ENCODE peak calls at places on chromosomes 4 and X, in five cellular contexts. J is mesothelial cell of epicardium, R is lower leg skin, Y is tibial artery, H is left ventricle myocardium inferior. Q is an unnamed sample.

GRCh38 chrX:44675364-44676024 is 132.8 kb upstream of the FUNDC1 start:
- DNase-seq in J (peak; percentile 42), R (peak; percentile 37), Y (no peak), H (peak; percentile 41), Q (no peak)

GRCh38 chr4:38979511-38980230 is 52.5 kb downstream of the TMEM156 start:
- DNase-seq in J (no peak), R (no peak), Y (no peak), H (no peak), Q (no peak)

GRCh38 chr4:27187786-27188185 is 327.1 kb downstream of the STIM2 start:
- DNase-seq in J (no peak), R (no peak), Y (no peak), H (no peak), Q (no peak)

GRCh38 chr4:98557497-98557896 is 100.9 kb downstream of the TSPAN5 start:
- DNase-seq in J (no peak), R (no peak), Y (no peak), H (no peak), Q (no peak)

GRCh38 chr4:173752610-173753009 is 222.6 kb upstream of the HAND2 start:
- DNase-seq in J (no peak), R (no peak), Y (no peak), H (no peak), Q (no peak)

GRCh38 chr4:20422398-20422797 is 170.7 kb downstream of the SLIT2 start:
- DNase-seq in J (peak; percentile 62), R (no peak), Y (no peak), H (no peak), Q (no peak)

GRCh38 chr4:102139132-102139573 is 206.1 kb downstream of the SLC39A8 start:
- DNase-seq in J (no peak), R (peak; percentile 16), Y (no peak), H (no peak), Q (no peak)

GRCh38 chrX:149950681-149951080 is 12.4 kb upstream of the EOLA2 start:
- DNase-seq in J (no peak), R (peak; percentile 16), Y (no peak), H (no peak), Q (no peak)

GRCh38 chr4:30619679-30620078 is 100.5 kb upstream of the PCDH7 start:
- DNase-seq in J (no peak), R (no peak), Y (no peak), H (no peak), Q (no peak)

GRCh38 chr4:24770111-24770584 is 25.2 kb upstream of the SOD3 start:
- DNase-seq in J (no peak), R (no peak), Y (peak; percentile 22), H (no peak), Q (peak; percentile 79)

GRCh38 chr4:116668190-116668589 is 417.2 kb downstream of the TRAM1L1 start:
- DNase-seq in J (no peak), R (no peak), Y (no peak), H (no peak), Q (no peak)

GRCh38 chr4:156598138-156598681 is 373.4 kb downstream of the PDGFC start:
- DNase-seq in J (no peak), R (no peak), Y (no peak), H (no peak), Q (no peak)

GRCh38 chr4:23171971-23172370 is 479.2 kb downstream of the GBA3 start:
- DNase-seq in J (no peak), R (no peak), Y (no peak), H (no peak), Q (no peak)

GRCh38 chr4:100849319-100849718 is 331.5 kb upstream of the EMCN start:
- DNase-seq in J (no peak), R (no peak), Y (no peak), H (no peak), Q (no peak)

GRCh38 chr4:108360857-108361820 is 192.4 kb upstream of the LEF1 start:
- DNase-seq in J (peak; percentile 64), R (no peak), Y (no peak), H (no peak), Q (no peak)

GRCh38 chrX:129980540-129981206 is 1.8 kb upstream of the BCORL1 start:
- DNase-seq in J (peak; percentile 49), R (no peak), Y (peak; percentile 51), H (peak; percentile 64), Q (no peak)

GRCh38 chr4:8310306-8310705 is 40.8 kb downstream of the HTRA3 start:
- DNase-seq in J (no peak), R (no peak), Y (no peak), H (no peak), Q (no peak)

GRCh38 chrX:9184231-9184630 is 150.3 kb upstream of the FAM9B start:
- DNase-seq in J (no peak), R (no peak), Y (no peak), H (no peak), Q (no peak)

GRCh38 chr4:38075370-38076152 is 115.4 kb downstream of the PTTG2 start:
- DNase-seq in J (no peak), R (peak; percentile 70), Y (no peak), H (no peak), Q (no peak)

GRCh38 chr4:81468685-81469084 is 3.0 kb downstream of the RASGEF1B start:
- DNase-seq in J (no peak), R (no peak), Y (no peak), H (no peak), Q (no peak)

GRCh38 chr4:81469774-81470455 is 1.8 kb downstream of the RASGEF1B start:
- DNase-seq in J (no peak), R (no peak), Y (no peak), H (no peak), Q (no peak)

GRCh38 chr4:81466841-81467671 is 4.7 kb downstream of the RASGEF1B start:
- DNase-seq in J (peak; percentile 80), R (peak; percentile 87), Y (peak; percentile 67), H (no peak), Q (no peak)

GRCh38 chr4:81465668-81466357 is 5.9 kb downstream of the RASGEF1B start:
- DNase-seq in J (no peak), R (no peak), Y (no peak), H (no peak), Q (no peak)

GRCh38 chr4:81467672-81467964 is 4.1 kb downstream of the RASGEF1B start:
- DNase-seq in J (no peak), R (no peak), Y (no peak), H (no peak), Q (no peak)
- TF ChIP-seq CTCF in J (peak; percentile 53), R (no peak), Y (no peak), H (peak; percentile 16), Q (no peak)

DNA sequence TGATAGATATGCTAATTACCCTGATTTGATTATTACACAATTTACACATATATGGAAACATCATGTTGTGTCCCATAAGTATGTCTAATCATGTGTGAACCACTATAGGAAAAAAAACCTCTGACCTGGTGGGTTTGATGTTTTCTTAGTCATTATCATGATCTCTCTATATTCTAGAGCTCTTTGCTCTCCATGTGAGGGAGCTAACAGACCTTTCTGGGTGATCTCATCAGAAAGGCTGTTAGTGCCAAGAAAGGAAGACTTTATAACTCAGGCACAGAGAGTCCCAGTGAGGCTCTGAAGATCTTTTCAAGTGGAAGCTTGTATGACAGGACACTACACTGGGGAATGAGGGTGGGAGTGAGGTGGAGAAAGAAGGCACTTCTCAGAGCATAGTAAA is 527.7 kb upstream of the MAGEB2 start:
- DNase-seq in J (no peak), R (no peak), Y (no peak), H (no peak), Q (no peak)
- TF ChIP-seq CTCF in J (no peak), R (no peak), Y (no peak), H (no peak), Q (no peak)

GRCh38 chrX:63929608-63930007 is 144.6 kb upstream of the ARHGEF9 start:
- DNase-seq in J (no peak), R (no peak), Y (no peak), H (no peak), Q (no peak)

GRCh38 chrX:63934160-63934559 is 149.1 kb upstream of the ARHGEF9 start:
- DNase-seq in J (no peak), R (no peak), Y (no peak), H (no peak), Q (no peak)

GRCh38 chrX:63932907-63933306 is 147.9 kb upstream of the ARHGEF9 start:
- DNase-seq in J (no peak), R (no peak), Y (no peak), H (no peak), Q (no peak)

GRCh38 chrX:63932006-63932405 is 147.0 kb upstream of the ARHGEF9 start:
- DNase-seq in J (no peak), R (no peak), Y (no peak), H (no peak), Q (no peak)

GRCh38 chrX:63930140-63930539 is 145.1 kb upstream of the ARHGEF9 start:
- DNase-seq in J (no peak), R (no peak), Y (no peak), H (no peak), Q (no peak)
- TF ChIP-seq CTCF in J (no peak), R (no peak), Y (peak; percentile 23), H (peak; percentile 47), Q (peak; percentile 52)

GRCh38 chr4:42488554-42488953 is 91.3 kb downstream of the SHISA3 start:
- DNase-seq in J (no peak), R (no peak), Y (no peak), H (no peak), Q (no peak)

GRCh38 chr4:42490015-42490414 is 92.7 kb downstream of the SHISA3 start:
- DNase-seq in J (no peak), R (no peak), Y (no peak), H (no peak), Q (no peak)

GRCh38 chr4:42488114-42488513 is 90.8 kb downstream of the SHISA3 start:
- DNase-seq in J (no peak), R (no peak), Y (no peak), H (no peak), Q (no peak)

GRCh38 chr4:42487230-42487629 is 89.9 kb downstream of the SHISA3 start:
- DNase-seq in J (no peak), R (no peak), Y (no peak), H (no peak), Q (no peak)

DNA sequence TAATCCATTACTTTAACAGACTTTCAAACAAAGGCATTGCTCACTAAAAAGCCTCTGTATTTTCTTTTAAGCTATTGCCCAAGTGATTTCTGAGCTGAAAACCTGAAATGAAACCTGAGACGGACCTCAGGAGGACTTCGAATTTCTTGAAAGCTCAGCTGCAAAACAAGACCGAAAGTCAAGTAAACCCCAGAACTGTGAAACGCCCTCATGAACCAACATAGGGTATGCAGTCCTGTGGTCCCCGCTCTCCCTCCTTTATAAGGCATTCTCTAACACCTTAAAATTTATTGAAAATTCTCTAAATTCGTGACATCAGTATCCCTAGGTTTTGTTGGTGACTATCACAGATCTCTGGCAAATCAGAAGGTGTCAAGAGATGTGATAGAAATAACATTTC is 91.8 kb downstream of the SHISA3 start:
- DNase-seq in J (no peak), R (no peak), Y (no peak), H (no peak), Q (no peak)
- TF ChIP-seq CTCF in J (no peak), R (no peak), Y (no peak), H (no peak), Q (no peak)

GRCh38 chr4:123561525-123561924 is 164.9 kb downstream of the SPRY1 start:
- DNase-seq in J (no peak), R (no peak), Y (no peak), H (no peak), Q (no peak)
- TF ChIP-seq CTCF in J (no peak), R (no peak), Y (no peak), H (no peak), Q (no peak)

Q was measured in osteocyte.